ENCODE peak calls at places on chromosome 14, in five cellular contexts. One of them, this sample, is unnamed.

GRCh38 chr14:54654600-54654999 is 87.7 kb downstream of the SAMD4A start:
- DNase-seq in H54: no peak
- DNase-seq in COR-L47: no peak
- DNase-seq in AML-193: no peak
- DNase-seq in HT1080: peak; percentile 20
- DNase-seq in this sample: no peak

GRCh38 chr14:24818054-24818822 is 184.2 kb upstream of the GZMB start:
- DNase-seq in COR-L47: no peak
- DNase-seq in HT1080: no peak
- DNase-seq in AML-193: no peak
- DNase-seq in H54: no peak
- DNase-seq in this sample: no peak

GRCh38 chr14:100104523-100105300 is 39.5 kb downstream of the EVL start:
- DNase-seq in HT1080: peak; percentile 33
- DNase-seq in AML-193: no peak
- DNase-seq in COR-L47: no peak
- DNase-seq in H54: peak; percentile 17
- DNase-seq in this sample: peak; percentile 10

GRCh38 chr14:56608682-56609081 is 29.1 kb downstream of the TMEM260 start:
- DNase-seq in AML-193: no peak
- DNase-seq in COR-L47: no peak
- DNase-seq in HT1080: no peak
- DNase-seq in H54: no peak
- DNase-seq in this sample: no peak

GRCh38 chr14:58788655-58789054 is 150.9 kb downstream of the DACT1 start:
- DNase-seq in HT1080: no peak
- DNase-seq in H54: no peak
- DNase-seq in COR-L47: no peak
- DNase-seq in AML-193: no peak
- DNase-seq in this sample: no peak

GRCh38 chr14:22314183-22314820 is 274.7 kb downstream of the DAD1 start:
- DNase-seq in AML-193: peak; percentile 57
- DNase-seq in COR-L47: peak; percentile 28
- DNase-seq in H54: peak; percentile 8
- DNase-seq in HT1080: peak; percentile 52
- DNase-seq in this sample: no peak

GRCh38 chr14:93480867-93481266 is 50.1 kb downstream of the UNC79 start:
- DNase-seq in AML-193: no peak
- DNase-seq in H54: no peak
- DNase-seq in HT1080: no peak
- DNase-seq in COR-L47: no peak
- DNase-seq in this sample: no peak

GRCh38 chr14:104974665-104975390 is 3.3 kb downstream of the AHNAK2 start:
- DNase-seq in COR-L47: no peak
- DNase-seq in HT1080: no peak
- DNase-seq in AML-193: no peak
- DNase-seq in H54: no peak
- DNase-seq in this sample: no peak

GRCh38 chr14:99515301-99516155 is 34.3 kb downstream of the CCNK start:
- DNase-seq in COR-L47: no peak
- DNase-seq in HT1080: no peak
- DNase-seq in H54: no peak
- DNase-seq in AML-193: no peak
- DNase-seq in this sample: no peak

GRCh38 chr14:72892103-72892878 is 1.6 kb downstream of the DPF3 start:
- DNase-seq in HT1080: peak; percentile 30
- DNase-seq in COR-L47: no peak
- DNase-seq in AML-193: no peak
- DNase-seq in H54: peak; percentile 50
- DNase-seq in this sample: peak; percentile 15

GRCh38 chr14:21071225-21072041 is 1.3 kb downstream of the ARHGEF40 start:
- DNase-seq in AML-193: peak; percentile 91
- DNase-seq in COR-L47: peak; percentile 87
- DNase-seq in H54: peak; percentile 73
- DNase-seq in HT1080: peak; percentile 83
- DNase-seq in this sample: peak; percentile 56

GRCh38 chr14:103542545-103543088 is 13.6 kb downstream of the TRMT61A start:
- DNase-seq in HT1080: no peak
- DNase-seq in H54: no peak
- DNase-seq in COR-L47: peak; percentile 60
- DNase-seq in AML-193: no peak
- DNase-seq in this sample: no peak

GRCh38 chr14:64516969-64517368 is 12.4 kb downstream of the ZBTB1 start:
- DNase-seq in H54: no peak
- DNase-seq in AML-193: no peak
- DNase-seq in COR-L47: no peak
- DNase-seq in HT1080: no peak
- DNase-seq in this sample: no peak

GRCh38 chr14:43789458-43789857 is 717.6 kb downstream of the FSCB start:
- DNase-seq in AML-193: no peak
- DNase-seq in HT1080: no peak
- DNase-seq in COR-L47: no peak
- DNase-seq in H54: no peak
- DNase-seq in this sample: no peak

GRCh38 chr14:22613091-22613695 is 15.1 kb downstream of the ABHD4 start:
- DNase-seq in AML-193: no peak
- DNase-seq in H54: no peak
- DNase-seq in COR-L47: no peak
- DNase-seq in HT1080: no peak
- DNase-seq in this sample: no peak

GRCh38 chr14:100022772-100023451 is 42.3 kb upstream of the EVL start:
- DNase-seq in COR-L47: no peak
- DNase-seq in HT1080: no peak
- DNase-seq in AML-193: no peak
- DNase-seq in H54: no peak
- DNase-seq in this sample: no peak

GRCh38 chr14:87233806-87234384 is 759.1 kb downstream of the GALC start:
- DNase-seq in AML-193: no peak
- DNase-seq in COR-L47: no peak
- DNase-seq in H54: no peak
- DNase-seq in HT1080: peak; percentile 38
- DNase-seq in this sample: no peak

GRCh38 chr14:100649173-100649519 is 61.9 kb upstream of the BEGAIN start:
- DNase-seq in H54: no peak
- DNase-seq in HT1080: no peak
- DNase-seq in COR-L47: no peak
- DNase-seq in AML-193: no peak
- DNase-seq in this sample: no peak

GRCh38 chr14:71703477-71703876 is 228.8 kb upstream of the RGS6 start:
- DNase-seq in COR-L47: no peak
- DNase-seq in AML-193: no peak
- DNase-seq in H54: no peak
- DNase-seq in HT1080: no peak
- DNase-seq in this sample: no peak

GRCh38 chr14:35533357-35534129 is 421 bp upstream of the INSM2 start:
- DNase-seq in COR-L47: peak; percentile 79
- DNase-seq in HT1080: peak; percentile 80
- DNase-seq in AML-193: no peak
- DNase-seq in H54: peak; percentile 29
- DNase-seq in this sample: peak; percentile 60

GRCh38 chr14:103520269-103520656 is 2.4 kb downstream of the CKB start:
- DNase-seq in AML-193: no peak
- DNase-seq in HT1080: no peak
- DNase-seq in H54: no peak
- DNase-seq in COR-L47: no peak
- DNase-seq in this sample: no peak

GRCh38 chr14:94100847-94101246 is 9.7 kb upstream of the IFI27 start:
- DNase-seq in HT1080: peak; percentile 74
- DNase-seq in COR-L47: no peak
- DNase-seq in AML-193: no peak
- DNase-seq in H54: peak; percentile 87
- DNase-seq in this sample: peak; percentile 55

GRCh38 chr14:77311217-77311616 is 9.5 kb downstream of the POMT2 start:
- DNase-seq in HT1080: no peak
- DNase-seq in AML-193: peak; percentile 14
- DNase-seq in COR-L47: no peak
- DNase-seq in H54: no peak
- DNase-seq in this sample: no peak

GRCh38 chr14:72647782-72648181 is 246.1 kb downstream of the DPF3 start:
- DNase-seq in AML-193: no peak
- DNase-seq in COR-L47: no peak
- DNase-seq in H54: no peak
- DNase-seq in HT1080: no peak
- DNase-seq in this sample: no peak

GRCh38 chr14:45091696-45092095 is 7.8 kb downstream of the PRPF39 start:
- DNase-seq in COR-L47: no peak
- DNase-seq in HT1080: no peak
- DNase-seq in AML-193: no peak
- DNase-seq in H54: no peak
- DNase-seq in this sample: no peak

GRCh38 chr14:103530390-103530789 is 1.4 kb downstream of the TRMT61A start:
- DNase-seq in AML-193: no peak
- DNase-seq in COR-L47: no peak
- DNase-seq in HT1080: no peak
- DNase-seq in H54: no peak
- DNase-seq in this sample: no peak

GRCh38 chr14:37197421-37198272 is at the start of gene MIPOL1:
- DNase-seq in H54: no peak
- DNase-seq in HT1080: peak; percentile 81
- DNase-seq in COR-L47: peak; percentile 86
- DNase-seq in AML-193: no peak
- DNase-seq in this sample: peak; percentile 86

GRCh38 chr14:67821121-67821520 is 1.5 kb downstream of the RAD51B start:
- DNase-seq in HT1080: no peak
- DNase-seq in H54: no peak
- DNase-seq in COR-L47: no peak
- DNase-seq in AML-193: no peak
- DNase-seq in this sample: no peak